ENCODE peak calls at places on chromosomes 5 and 9, in seven cellular contexts. T, C, O, J, G, P and H are unnamed samples.

GRCh38 chr9:113879906-113880305 is 3.8 kb downstream of the ZNF618 start:
- DNase-seq in T (no peak), C (no peak), O (peak; percentile 11), J (no peak), G (peak; percentile 68), P (no peak), H (no peak)

GRCh38 chr9:90799271-90799860 is 2.3 kb upstream of the SYK start:
- DNase-seq in T (no peak), C (no peak), O (no peak), J (no peak), G (no peak), P (no peak), H (no peak)

GRCh38 chr9:104278929-104279500 is 184.9 kb downstream of the SMC2 start:
- DNase-seq in T (no peak), C (no peak), O (no peak), J (no peak), G (no peak), P (no peak), H (no peak)

GRCh38 chr9:108620767-108621166 is 235.0 kb downstream of the ACTL7B start:
- DNase-seq in T (no peak), C (no peak), O (no peak), J (no peak), G (peak; percentile 45), P (no peak), H (no peak)

GRCh38 chr9:8734760-8735159 is 935.2 kb upstream of the DMAC1 start:
- DNase-seq in T (no peak), C (no peak), O (no peak), J (no peak), G (peak; percentile 73), P (no peak), H (no peak)

GRCh38 chr9:10566853-10567252 is 45.9 kb downstream of the PTPRD start:
- DNase-seq in T (no peak), C (no peak), O (no peak), J (no peak), G (no peak), P (no peak), H (no peak)

GRCh38 chr9:95433096-95433852 is 83.5 kb downstream of the PTCH1 start:
- DNase-seq in T (no peak), C (no peak), O (no peak), J (no peak), G (no peak), P (no peak), H (no peak)

GRCh38 chr5:143693691-143694252 is 118.2 kb upstream of the HMHB1 start:
- DNase-seq in T (no peak), C (no peak), O (no peak), J (no peak), G (peak; percentile 47), P (no peak), H (no peak)

GRCh38 chr9:135275163-135275925 is 187.9 kb downstream of the OLFM1 start:
- DNase-seq in T (no peak), C (peak; percentile 13), O (no peak), J (no peak), G (no peak), P (no peak), H (no peak)

GRCh38 chr5:54317511-54318260 is 7.3 kb upstream of the ARL15 start:
- DNase-seq in T (no peak), C (no peak), O (no peak), J (no peak), G (peak; percentile 61), P (no peak), H (no peak)

GRCh38 chr9:97751510-97751909 is 54.4 kb upstream of the XPA start:
- DNase-seq in T (no peak), C (no peak), O (no peak), J (no peak), G (no peak), P (no peak), H (no peak)

GRCh38 chr5:165031361-165031760 is 1525.9 kb downstream of the MAT2B start:
- DNase-seq in T (no peak), C (no peak), O (no peak), J (no peak), G (no peak), P (no peak), H (no peak)

GRCh38 chr5:133670336-133670735 is 58.0 kb upstream of the FSTL4 start:
- DNase-seq in T (no peak), C (no peak), O (no peak), J (no peak), G (no peak), P (no peak), H (no peak)

DNA sequence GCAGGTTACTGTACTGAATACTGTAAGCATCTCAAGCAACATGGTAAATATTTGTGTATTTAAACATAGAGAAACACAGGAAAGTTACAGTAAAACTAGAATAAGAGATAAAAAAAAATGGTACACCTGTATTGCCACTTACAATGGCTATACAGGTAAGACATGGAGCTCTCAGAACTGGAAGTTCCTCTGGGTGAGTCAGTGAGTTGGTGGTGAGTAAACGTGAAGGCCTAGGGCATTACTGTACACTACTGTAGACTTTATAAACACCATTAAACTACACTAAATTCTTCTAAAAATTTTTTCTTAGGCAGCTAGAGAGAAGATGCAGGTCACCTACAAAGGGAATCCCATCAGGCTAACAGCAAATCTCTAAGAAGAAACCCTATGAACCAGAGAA is 872.9 kb downstream of the TAF11L14 start:
- DNase-seq in T (no peak), C (no peak), O (no peak), J (no peak), G (no peak), P (no peak), H (no peak)
- H3K27ac ChIP-seq in T (no peak overlapping the region), C (no peak overlapping the region), O (no peak overlapping the region), J (no peak overlapping the region), G (no peak overlapping the region), P (no peak overlapping the region), H (no peak overlapping the region)

DNA sequence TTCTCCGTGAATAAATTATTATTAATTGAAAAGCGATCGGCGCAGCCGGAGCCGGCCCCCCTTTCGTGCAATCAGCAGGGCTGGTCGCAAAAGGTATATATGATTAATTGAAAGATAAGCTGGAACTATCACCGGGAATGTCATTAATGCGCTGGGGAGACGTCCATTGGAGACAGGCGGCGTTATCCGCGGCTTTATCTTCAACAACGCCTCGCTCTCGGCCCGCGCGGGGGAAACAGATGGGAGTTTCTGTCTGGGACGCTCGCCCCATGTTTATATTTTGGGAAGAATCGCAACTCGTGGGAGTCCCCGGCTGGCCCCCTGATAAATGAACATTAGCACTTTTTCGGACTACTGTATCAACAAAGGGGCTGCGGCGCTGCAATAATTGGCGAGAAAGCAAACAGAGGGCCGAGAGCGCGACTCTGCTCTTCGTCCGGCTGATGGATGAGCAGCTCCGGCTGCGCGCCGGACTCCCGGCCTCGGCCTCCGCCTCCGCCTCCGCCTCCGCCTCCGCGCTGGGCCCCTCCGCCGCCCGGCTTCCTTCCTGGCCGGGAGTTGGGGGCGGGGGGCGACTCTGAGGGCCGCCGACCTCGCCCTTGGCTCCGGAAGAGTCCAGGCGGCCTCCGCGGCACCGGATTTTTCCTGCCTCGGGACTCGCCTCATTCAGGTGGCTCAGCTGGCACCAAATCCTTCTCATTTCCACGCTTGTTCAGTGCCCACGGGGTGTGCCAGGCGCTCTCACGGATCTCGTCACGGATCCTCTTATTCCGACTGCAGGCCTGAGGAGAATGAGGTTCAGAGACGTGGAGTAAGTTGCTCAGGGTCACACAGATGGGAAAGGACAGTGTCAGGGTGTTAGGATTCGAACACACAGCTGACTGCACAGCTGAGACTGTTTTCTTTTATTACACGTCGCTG is 3.6 kb upstream of the NKX2-5 start:
- DNase-seq in T (no peak), C (no peak), O (no peak), J (peak; percentile 73), G (no peak), P (no peak), H (no peak)
- H3K27ac ChIP-seq in T (no peak overlapping the region), C (no peak overlapping the region), O (no peak overlapping the region), J (no peak overlapping the region), G (no peak overlapping the region), P (peak overlapping the region; percentile 93), H (no peak overlapping the region)

GRCh38 chr5:52894451-52894850 is 94.7 kb upstream of the ITGA2 start:
- DNase-seq in T (no peak), C (no peak), O (no peak), J (no peak), G (no peak), P (no peak), H (no peak)

GRCh38 chr5:52895070-52895469 is 94.1 kb upstream of the ITGA2 start:
- DNase-seq in T (no peak), C (no peak), O (no peak), J (peak; percentile 69), G (no peak), P (no peak), H (no peak)

GRCh38 chr5:52896524-52897237 is 92.5 kb upstream of the ITGA2 start:
- DNase-seq in T (no peak), C (no peak), O (no peak), J (no peak), G (peak; percentile 68), P (no peak), H (no peak)

GRCh38 chr5:52897238-52897614 is 91.9 kb upstream of the ITGA2 start:
- DNase-seq in T (no peak), C (no peak), O (no peak), J (no peak), G (no peak), P (no peak), H (no peak)

DNA sequence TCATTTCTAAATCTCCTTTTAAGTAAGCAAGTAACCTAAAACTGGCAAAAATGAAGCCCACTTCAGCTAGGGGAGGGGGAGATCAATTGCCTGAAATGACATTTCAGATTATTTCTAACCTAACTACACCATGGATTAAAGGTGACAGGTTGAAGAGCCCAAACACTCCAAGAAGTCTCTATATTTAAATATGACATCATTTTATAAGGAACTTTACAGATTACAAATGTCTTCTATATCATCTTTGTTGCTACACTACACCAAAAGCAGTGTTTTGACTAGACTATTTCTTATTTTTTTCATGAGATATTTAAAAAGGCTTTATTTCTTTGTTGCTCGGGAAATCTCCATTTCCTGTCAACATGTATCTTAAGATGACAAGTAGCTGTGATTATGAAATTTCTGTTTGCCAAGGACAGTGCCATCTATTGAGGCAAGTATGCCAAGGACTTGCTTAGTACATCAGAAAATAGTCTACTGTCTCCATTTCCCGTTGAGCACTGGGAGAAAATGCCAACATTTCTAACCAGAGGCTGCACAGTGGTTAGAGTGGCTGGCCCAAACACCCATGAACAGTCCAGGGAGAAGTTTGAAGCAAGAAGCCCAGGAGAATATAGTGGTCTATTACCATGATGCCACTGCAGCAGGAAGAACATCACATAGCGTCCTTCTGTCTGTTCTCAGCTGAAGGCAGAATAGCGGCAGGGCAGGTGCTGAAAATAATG is 93.4 kb upstream of the ITGA2 start:
- DNase-seq in T (no peak), C (no peak), O (no peak), J (no peak), G (no peak), P (no peak), H (no peak)
- H3K27ac ChIP-seq in T (no peak overlapping the region), C (no peak overlapping the region), O (no peak overlapping the region), J (no peak overlapping the region), G (no peak overlapping the region), P (peak overlapping the region; percentile 65), H (no peak overlapping the region)

GRCh38 chr9:121301881-121302286 is 33.9 kb downstream of the GSN start:
- DNase-seq in T (no peak), C (no peak), O (no peak), J (no peak), G (no peak), P (no peak), H (no peak)

GRCh38 chr9:121299125-121299466 is 31.1 kb downstream of the GSN start:
- DNase-seq in T (no peak), C (no peak), O (no peak), J (no peak), G (no peak), P (peak; percentile 42), H (no peak)

GRCh38 chr9:121298689-121299112 is 30.7 kb downstream of the GSN start:
- DNase-seq in T (no peak), C (no peak), O (no peak), J (no peak), G (no peak), P (peak; percentile 88), H (no peak)

GRCh38 chr9:121299467-121300282 is 31.7 kb downstream of the GSN start:
- DNase-seq in T (no peak), C (peak; percentile 50), O (no peak), J (peak; percentile 85), G (no peak), P (peak; percentile 89), H (no peak)

GRCh38 chr9:121300283-121301119 is 32.5 kb downstream of the GSN start:
- DNase-seq in T (no peak), C (no peak), O (no peak), J (no peak), G (no peak), P (no peak), H (no peak)
- H3K27ac ChIP-seq in T (peak overlapping the region; percentile 68), C (peak overlapping the region; percentile 95), O (no peak overlapping the region), J (no peak overlapping the region), G (peak overlapping the region; percentile 27), P (peak overlapping the region; percentile 99), H (peak overlapping the region; percentile 5)